ENCODE peak calls at places on chromosome 9, in five cellular contexts. N is neuronal stem cell, S is neural progenitor cell, U is IMR-90, W is fibroblast of lung. P is an unnamed sample.

GRCh38 chr9:4678679-4679267 is 596 bp upstream of the CDC37L1 start:
- DNase-seq in N (peak), S (no peak), U (peak), W (peak), P (peak)

GRCh38 chr9:114034176-114034575 is 43.9 kb downstream of the AMBP start:
- DNase-seq in N (no peak), S (no peak), U (no peak), W (no peak), P (no peak)

GRCh38 chr9:76297721-76298239 is 96.4 kb downstream of the RFK start:
- DNase-seq in N (no peak), S (no peak), U (peak), W (peak), P (no peak)

GRCh38 chr9:1200847-1201251 is 150.7 kb downstream of the DMRT2 start:
- DNase-seq in N (no peak), S (no peak), U (no peak), W (no peak), P (no peak)

GRCh38 chr9:426976-427375 is 212.3 kb downstream of the DOCK8 start:
- DNase-seq in N (no peak), S (no peak), U (no peak), W (no peak), P (peak)

GRCh38 chr9:83967083-83967482 is 12.9 kb downstream of the HNRNPK start:
- DNase-seq in N (no peak), S (no peak), U (no peak), W (no peak), P (no peak)

GRCh38 chr9:89022071-89022721 is 30.9 kb downstream of the S1PR3 start:
- DNase-seq in N (no peak), S (no peak), U (peak), W (peak), P (peak)

GRCh38 chr9:96022445-96023031 is 147.0 kb downstream of the ERCC6L2 start:
- DNase-seq in N (peak), S (peak), U (no peak), W (no peak), P (no peak)

GRCh38 chr9:33498387-33498786 is 24.7 kb upstream of the NOL6 start:
- DNase-seq in N (no peak), S (no peak), U (peak), W (peak), P (peak)

GRCh38 chr9:134028076-134028475 is 2.8 kb downstream of the BRD3OS start:
- DNase-seq in N (no peak), S (no peak), U (no peak), W (no peak), P (no peak)

GRCh38 chr9:125747053-125747764 is at the start of gene PBX3:
- DNase-seq in N (peak), S (peak), U (no peak), W (peak), P (peak)

GRCh38 chr9:81377310-81377709 is 312.0 kb downstream of the TLE1 start:
- DNase-seq in N (no peak), S (no peak), U (no peak), W (no peak), P (no peak)

GRCh38 chr9:92711844-92712243 is 41.9 kb upstream of the IPPK start:
- DNase-seq in N (no peak), S (no peak), U (no peak), W (no peak), P (no peak)

GRCh38 chr9:101398930-101399640 is 434 bp downstream of the ZNF189 start:
- DNase-seq in N (no peak), S (no peak), U (no peak), W (peak), P (no peak)

GRCh38 chr9:135053133-135053532 is 34.3 kb upstream of the OLFM1 start:
- DNase-seq in N (no peak), S (no peak), U (no peak), W (no peak), P (no peak)

GRCh38 chr9:110575952-110576351 is 3.6 kb downstream of the SVEP1 start:
- DNase-seq in N (no peak), S (no peak), U (no peak), W (no peak), P (no peak)

GRCh38 chr9:121883281-121884056 is 209.6 kb downstream of the TTLL11 start:
- DNase-seq in N (no peak), S (no peak), U (peak), W (no peak), P (no peak)

GRCh38 chr9:93130861-93131481 is 3.1 kb downstream of the NINJ1 start:
- DNase-seq in N (no peak), S (no peak), U (no peak), W (no peak), P (no peak)

GRCh38 chr9:89677696-89678393 is 73.0 kb downstream of the GADD45G start:
- DNase-seq in N (peak), S (peak), U (no peak), W (peak), P (no peak)

GRCh38 chr9:27474350-27474749 is 49.7 kb upstream of the IFNK start:
- DNase-seq in N (no peak), S (no peak), U (no peak), W (no peak), P (no peak)

GRCh38 chr9:93262537-93263310 is 78.8 kb downstream of the WNK2 start:
- DNase-seq in N (no peak), S (no peak), U (no peak), W (no peak), P (no peak)

GRCh38 chr9:25542319-25542718 is 135.9 kb downstream of the TUSC1 start:
- DNase-seq in N (no peak), S (no peak), U (no peak), W (no peak), P (no peak)

GRCh38 chr9:89421595-89421994 is 76.3 kb downstream of the SEMA4D start:
- DNase-seq in N (no peak), S (no peak), U (peak), W (no peak), P (no peak)

GRCh38 chr9:98146101-98146991 is 27.3 kb upstream of the TRIM14 start:
- DNase-seq in N (no peak), S (peak), U (peak), W (peak), P (peak)

GRCh38 chr9:90162819-90163218 is 479.8 kb downstream of the DIRAS2 start:
- DNase-seq in N (no peak), S (no peak), U (no peak), W (no peak), P (no peak)

GRCh38 chr9:98488578-98489312 is 220.0 kb downstream of the GABBR2 start:
- DNase-seq in N (no peak), S (no peak), U (peak), W (peak), P (peak)

GRCh38 chr9:18824095-18824666 is 208.8 kb downstream of the SAXO1 start:
- DNase-seq in N (no peak), S (no peak), U (no peak), W (no peak), P (peak)

GRCh38 chr9:33320568-33321261 is 30.4 kb downstream of the NFX1 start:
- DNase-seq in N (no peak), S (no peak), U (peak), W (peak), P (peak)

GRCh38 chr9:1429328-1429727 is 379.2 kb downstream of the DMRT2 start:
- DNase-seq in N (peak), S (no peak), U (no peak), W (no peak), P (peak)

GRCh38 chr9:124010665-124011321 is 775 bp upstream of the LHX2 start:
- DNase-seq in N (no peak), S (peak), U (no peak), W (no peak), P (peak)

GRCh38 chr9:90385126-90385525 is 257.5 kb downstream of the DIRAS2 start:
- DNase-seq in N (no peak), S (no peak), U (no peak), W (no peak), P (no peak)

GRCh38 chr9:125949247-125949646 is 202.1 kb downstream of the PBX3 start:
- DNase-seq in N (no peak), S (no peak), U (no peak), W (no peak), P (peak)

GRCh38 chr9:757246-757881 is 84.1 kb upstream of the DMRT1 start:
- DNase-seq in N (peak), S (peak), U (peak), W (peak), P (peak)

GRCh38 chr9:90114641-90115040 is 509.8 kb downstream of the GADD45G start:
- DNase-seq in N (no peak), S (no peak), U (no peak), W (no peak), P (no peak)

GRCh38 chr9:93136011-93136440 is 2.0 kb upstream of the NINJ1 start:
- DNase-seq in N (no peak), S (no peak), U (peak), W (peak), P (peak)

GRCh38 chr9:130915096-130915447 is 18.5 kb upstream of the QRFP start:
- DNase-seq in N (no peak), S (no peak), U (no peak), W (no peak), P (no peak)

GRCh38 chr9:130917171-130917960 is 20.8 kb upstream of the QRFP start:
- DNase-seq in N (no peak), S (no peak), U (no peak), W (no peak), P (no peak)

GRCh38 chr9:130912932-130913598 is 16.5 kb upstream of the QRFP start:
- DNase-seq in N (no peak), S (peak), U (peak), W (peak), P (peak)

GRCh38 chr9:130913599-130914416 is 17.2 kb upstream of the QRFP start:
- DNase-seq in N (no peak), S (peak), U (no peak), W (no peak), P (no peak)

DNA sequence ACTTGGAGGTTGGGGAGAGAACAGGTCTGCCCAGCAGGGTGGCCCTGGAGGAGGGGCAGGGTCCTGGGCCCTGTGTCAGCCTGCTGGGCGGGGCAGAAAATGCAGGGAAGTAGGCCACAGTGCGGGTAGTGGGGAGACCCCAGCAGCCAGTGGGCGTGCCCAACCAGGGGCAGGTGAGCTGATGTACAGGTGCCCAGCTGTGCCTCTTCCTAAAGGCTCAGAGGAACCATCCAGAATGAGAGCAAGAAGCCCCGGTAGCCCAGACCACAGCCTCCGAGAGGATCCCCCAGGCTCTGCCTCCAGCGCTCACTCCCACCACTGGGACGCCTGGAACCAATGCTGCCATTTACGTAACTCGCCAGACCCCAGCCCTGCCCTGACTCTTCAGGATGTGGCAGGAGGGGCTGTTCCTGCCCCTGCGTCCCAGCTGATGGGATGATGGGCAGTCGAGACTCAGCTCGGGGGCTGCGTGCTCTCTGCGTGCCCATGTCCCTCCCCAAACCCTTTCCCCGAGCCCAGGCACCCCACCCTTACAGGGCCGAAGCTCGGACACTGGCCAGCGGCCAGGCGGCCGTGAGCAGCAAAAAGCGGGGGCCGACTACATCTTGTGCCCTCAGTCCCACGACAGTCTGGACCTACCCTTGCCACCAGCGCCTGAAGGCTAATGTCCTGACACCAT is 17.9 kb upstream of the QRFP start:
- DNase-seq in N (no peak), S (no peak), U (no peak), W (no peak), P (no peak)
- H3K4me2 ChIP-seq in N (no peak), S (no peak), U (no peak), W (no peak), P (no peak)

GRCh38 chr9:136115206-136115605 is 3.5 kb downstream of the TMEM250 start:
- DNase-seq in N (no peak), S (no peak), U (no peak), W (no peak), P (no peak)
- H3K4me2 ChIP-seq in N (no peak), S (no peak), U (no peak), W (no peak), P (no peak)

DNA sequence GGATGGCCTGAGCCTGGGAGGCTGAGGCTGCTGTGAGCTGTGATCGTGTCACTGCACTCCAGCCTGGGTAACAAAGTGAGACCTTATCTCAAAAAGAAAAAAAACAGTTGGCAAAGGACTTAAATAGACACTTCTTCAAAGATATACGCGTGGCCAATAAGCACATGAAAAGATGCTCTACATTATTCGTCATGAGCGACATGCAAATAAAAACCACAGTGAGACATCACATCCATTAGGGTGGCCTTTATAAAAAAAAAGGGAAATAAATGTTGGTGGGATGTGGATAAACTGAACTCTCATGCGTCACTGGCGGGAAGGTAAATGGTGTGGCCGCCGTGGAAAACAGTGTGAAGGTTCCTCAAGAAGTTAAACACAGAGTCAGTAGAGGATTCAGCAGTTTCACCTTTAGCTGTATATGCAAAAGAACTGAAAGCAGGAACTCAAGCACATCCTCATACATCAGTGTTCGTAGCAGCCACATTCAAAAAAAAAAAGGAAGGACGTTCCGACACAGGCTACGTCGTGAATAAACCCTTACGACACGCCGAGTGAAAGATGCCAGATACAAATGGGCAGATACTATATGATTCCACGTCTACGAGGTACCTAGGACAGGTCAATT is 24.5 kb upstream of the NRARP start:
- DNase-seq in N (no peak), S (no peak), U (no peak), W (no peak), P (no peak)
- H3K4me2 ChIP-seq in N (no peak), S (no peak), U (no peak), W (no peak), P (no peak)

GRCh38 chr9:136850866-136851775 is 1.0 kb upstream of the MAMDC4 start:
- DNase-seq in N (no peak), S (no peak), U (no peak), W (no peak), P (no peak)
- H3K4me2 ChIP-seq in N (no peak), S (no peak), U (no peak), W (no peak), P (no peak)

P was measured in PC-3.